ENCODE peak calls at places on chromosomes 16 and 17, in six cellular contexts. One of them, this sample, is unnamed.

GRCh38 chr16:83953796-83954576 is 946 bp downstream of the OSGIN1 start:
- DNase-seq in left cardiac atrium: no peak
- DNase-seq in AG04449: no peak
- DNase-seq in NCI-H1436 treated with DMSO at 0.1 percent for 48 hours: no peak
- DNase-seq in NCI-H2029 treated with DMSO at 0.1 percent for 48 hours: no peak
- DNase-seq in putamen: no peak
- DNase-seq in this sample: peak; percentile 10

GRCh38 chr17:69480197-69480596 is 65.7 kb downstream of the MAP2K6 start:
- DNase-seq in putamen: no peak
- DNase-seq in NCI-H2029 treated with DMSO at 0.1 percent for 48 hours: no peak
- DNase-seq in NCI-H1436 treated with DMSO at 0.1 percent for 48 hours: no peak
- DNase-seq in AG04449: no peak
- DNase-seq in left cardiac atrium: no peak
- DNase-seq in this sample: no peak

GRCh38 chr17:69733171-69734014 is 318.9 kb downstream of the MAP2K6 start:
- DNase-seq in NCI-H1436 treated with DMSO at 0.1 percent for 48 hours: no peak
- DNase-seq in AG04449: peak; percentile 56
- DNase-seq in NCI-H2029 treated with DMSO at 0.1 percent for 48 hours: no peak
- DNase-seq in left cardiac atrium: no peak
- DNase-seq in putamen: no peak
- DNase-seq in this sample: no peak

GRCh38 chr17:50393700-50394099 is 3.6 kb downstream of the LRRC59 start:
- DNase-seq in left cardiac atrium: no peak
- DNase-seq in NCI-H1436 treated with DMSO at 0.1 percent for 48 hours: no peak
- DNase-seq in NCI-H2029 treated with DMSO at 0.1 percent for 48 hours: no peak
- DNase-seq in putamen: no peak
- DNase-seq in AG04449: no peak
- DNase-seq in this sample: no peak

GRCh38 chr16:1548234-1548633 is 14.8 kb downstream of the TMEM204 start:
- DNase-seq in putamen: no peak
- DNase-seq in AG04449: no peak
- DNase-seq in left cardiac atrium: no peak
- DNase-seq in NCI-H1436 treated with DMSO at 0.1 percent for 48 hours: no peak
- DNase-seq in NCI-H2029 treated with DMSO at 0.1 percent for 48 hours: no peak
- DNase-seq in this sample: no peak

GRCh38 chr16:53061701-53062159 is 6.9 kb downstream of the CHD9 start:
- DNase-seq in AG04449: no peak
- DNase-seq in putamen: no peak
- DNase-seq in NCI-H2029 treated with DMSO at 0.1 percent for 48 hours: no peak
- DNase-seq in left cardiac atrium: peak; percentile 34
- DNase-seq in NCI-H1436 treated with DMSO at 0.1 percent for 48 hours: no peak
- DNase-seq in this sample: peak; percentile 85

GRCh38 chr16:72560617-72561016 is 388.7 kb upstream of the PMFBP1 start:
- DNase-seq in left cardiac atrium: no peak
- DNase-seq in NCI-H2029 treated with DMSO at 0.1 percent for 48 hours: no peak
- DNase-seq in AG04449: no peak
- DNase-seq in putamen: no peak
- DNase-seq in NCI-H1436 treated with DMSO at 0.1 percent for 48 hours: peak; percentile 58
- DNase-seq in this sample: no peak

GRCh38 chr17:75549246-75550138 is 24.0 kb downstream of the LLGL2 start:
- DNase-seq in NCI-H1436 treated with DMSO at 0.1 percent for 48 hours: peak; percentile 51
- DNase-seq in left cardiac atrium: no peak
- DNase-seq in putamen: no peak
- DNase-seq in AG04449: no peak
- DNase-seq in NCI-H2029 treated with DMSO at 0.1 percent for 48 hours: peak; percentile 56
- DNase-seq in this sample: no peak

This sample was measured in naive B cell.